ENCODE peak calls at places on chromosomes 11 and 22, in six cellular contexts. M, V, K, Z, C and X are unnamed samples.

GRCh38 chr11:131618203-131618602 is 247.8 kb downstream of the NTM start:
- DNase-seq in M (no peak), V (no peak), K (no peak), Z (no peak), C (no peak), X (no peak)

GRCh38 chr11:10660323-10660722 is 33.2 kb downstream of the IRAG1 start:
- DNase-seq in M (no peak), V (no peak), K (no peak), Z (no peak), C (no peak), X (no peak)

GRCh38 chr22:44368611-44369010 is 55.9 kb upstream of the SHISAL1 start:
- DNase-seq in M (no peak), V (peak; percentile 26), K (no peak), Z (no peak), C (no peak), X (no peak)

GRCh38 chr11:74018331-74019005 is 9.6 kb upstream of the UCP3 start:
- DNase-seq in M (peak; percentile 89), V (peak; percentile 85), K (peak; percentile 97), Z (peak; percentile 93), C (no peak), X (no peak)

GRCh38 chr11:60310407-60310998 is 16.6 kb upstream of the MS4A6E start:
- DNase-seq in M (no peak), V (no peak), K (no peak), Z (peak; percentile 27), C (no peak), X (no peak)

GRCh38 chr11:81913793-81914192 is 819.9 kb downstream of the FAM181B start:
- DNase-seq in M (no peak), V (no peak), K (no peak), Z (no peak), C (no peak), X (no peak)

GRCh38 chr22:41830174-41830573 is 2.7 kb upstream of the SREBF2 start:
- DNase-seq in M (no peak), V (no peak), K (no peak), Z (no peak), C (peak; percentile 52), X (no peak)

GRCh38 chr11:119666463-119667131 is 62.4 kb downstream of the NECTIN1 start:
- DNase-seq in M (peak; percentile 63), V (peak; percentile 85), K (peak; percentile 84), Z (peak; percentile 79), C (peak; percentile 88), X (peak; percentile 17)

GRCh38 chr11:75576445-75577049 is 14.5 kb downstream of the SERPINH1 start:
- DNase-seq in M (no peak), V (peak; percentile 72), K (peak; percentile 48), Z (peak; percentile 61), C (peak; percentile 77), X (no peak)

GRCh38 chr11:86390499-86390898 is 15.8 kb downstream of the CCDC81 start:
- DNase-seq in M (no peak), V (no peak), K (no peak), Z (no peak), C (no peak), X (no peak)

GRCh38 chr11:108432783-108433182 is 34.5 kb downstream of the C11orf65 start:
- DNase-seq in M (no peak), V (no peak), K (no peak), Z (no peak), C (no peak), X (no peak)

GRCh38 chr11:105937331-105937730 is 84.7 kb downstream of the MSANTD4 start:
- DNase-seq in M (no peak), V (no peak), K (no peak), Z (no peak), C (no peak), X (no peak)

GRCh38 chr11:17735823-17736772 is 1.5 kb downstream of the KCNC1 start:
- DNase-seq in M (no peak), V (peak; percentile 25), K (no peak), Z (no peak), C (peak; percentile 52), X (no peak)

GRCh38 chr11:72395993-72396392 is 38.3 kb downstream of the CLPB start:
- DNase-seq in M (no peak), V (no peak), K (no peak), Z (no peak), C (no peak), X (no peak)

GRCh38 chr11:36501236-36501635 is 8.8 kb downstream of the TRAF6 start:
- DNase-seq in M (no peak), V (no peak), K (no peak), Z (no peak), C (no peak), X (no peak)

GRCh38 chr11:11998091-11998781 is 10.2 kb downstream of the DKK3 start:
- DNase-seq in M (no peak), V (no peak), K (no peak), Z (no peak), C (no peak), X (no peak)

GRCh38 chr11:35419713-35420333 is 465 bp upstream of the SLC1A2 start:
- DNase-seq in M (no peak), V (no peak), K (no peak), Z (no peak), C (no peak), X (no peak)

GRCh38 chr11:125123947-125124633 is 12.7 kb upstream of the TMEM218 start:
- DNase-seq in M (peak; percentile 73), V (peak; percentile 62), K (peak; percentile 74), Z (peak; percentile 50), C (peak; percentile 79), X (peak; percentile 55)

DNA sequence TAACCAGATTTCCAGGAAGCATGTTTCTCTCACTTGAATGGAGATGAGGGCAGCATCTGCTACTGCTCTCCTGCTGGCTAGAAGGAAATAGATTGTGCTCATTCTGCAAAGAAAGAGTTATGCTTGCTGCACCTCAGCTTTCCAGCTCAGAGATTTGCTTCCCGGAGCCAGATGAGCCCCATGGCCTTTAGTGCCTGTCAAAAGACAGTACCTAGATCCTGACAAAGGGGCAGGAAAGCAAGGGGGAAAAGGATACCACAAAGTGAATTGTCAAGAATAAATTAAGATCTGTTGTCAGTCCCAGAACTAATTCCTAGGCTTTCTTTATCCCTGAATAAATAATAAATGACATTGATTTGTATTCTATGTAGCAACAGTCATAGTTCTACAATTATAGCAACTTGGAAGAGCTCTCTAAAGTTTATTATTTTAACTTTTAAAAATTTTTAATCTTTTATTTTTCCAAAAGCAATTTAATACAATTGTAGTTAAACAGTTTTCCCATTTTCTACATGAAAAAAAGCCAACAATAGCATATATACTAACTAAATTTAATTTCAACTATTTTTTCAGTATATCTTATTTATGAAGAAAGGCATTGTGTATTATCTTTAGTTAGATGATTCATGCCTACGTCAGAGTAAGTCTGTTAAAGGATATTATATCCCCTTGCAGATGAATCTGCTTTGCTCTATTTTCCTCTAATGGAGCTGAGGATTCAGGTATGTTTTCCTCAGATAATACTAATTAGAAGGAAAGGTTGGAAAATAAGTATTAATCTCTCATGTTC is 306.1 kb upstream of the DDI1 start:
- DNase-seq in M (no peak), V (no peak), K (no peak), Z (no peak), C (no peak), X (no peak)
- H3K27ac ChIP-seq in M (no peak overlapping the region), V (no peak overlapping the region), K (no peak overlapping the region), Z (no peak overlapping the region), C (no peak overlapping the region), X (no peak overlapping the region)

DNA sequence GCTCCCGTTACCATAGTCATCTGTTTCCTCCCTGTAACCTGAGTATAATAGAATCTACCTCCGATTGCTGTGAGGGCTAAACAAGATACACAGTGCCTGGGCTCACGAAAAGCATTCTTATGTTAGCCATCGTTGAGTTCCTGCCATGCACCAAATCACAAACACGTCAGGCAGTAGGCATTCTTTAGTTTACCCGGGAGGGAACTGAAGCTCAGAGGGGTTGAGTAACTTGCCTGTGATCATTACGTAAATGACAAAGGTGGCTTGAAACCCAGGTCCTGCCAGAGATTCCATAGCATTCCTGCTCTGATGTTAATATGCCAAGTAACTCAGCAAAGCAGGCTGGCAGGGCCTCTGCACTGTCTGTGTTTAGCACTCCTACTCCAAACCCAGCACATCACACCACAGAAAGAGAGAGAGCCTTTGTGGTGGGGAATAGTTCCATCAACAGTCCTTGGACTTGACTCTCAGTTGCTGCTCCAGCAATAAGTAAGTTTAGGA is 1.4 kb downstream of the SCN2B start:
- DNase-seq in M (peak; percentile 83), V (no peak), K (no peak), Z (no peak), C (no peak), X (no peak)
- H3K27me3 ChIP-seq in M (peaks cover 1% of the 10 kb centered on the region), V (no peaks in the 10 kb centered on the region), K (no peaks in the 10 kb centered on the region), Z (peaks cover 35% of the 10 kb centered on the region), C (peaks cover 30% of the 10 kb centered on the region), X (peaks cover 2% of the 10 kb centered on the region)

GRCh38 chr22:42948205-42948804 is 66.6 kb downstream of the PACSIN2 start:
- DNase-seq in M (no peak), V (no peak), K (no peak), Z (no peak), C (no peak), X (no peak)
- H3K4me1 ChIP-seq in M (peaks cover 73% of the 10 kb centered on the region), V (peaks cover 22% of the 10 kb centered on the region), K (peaks cover 93% of the 10 kb centered on the region), Z (peaks cover 56% of the 10 kb centered on the region), C (peaks cover 16% of the 10 kb centered on the region), X (peaks cover 20% of the 10 kb centered on the region)

GRCh38 chr11:113705871-113706654 is at the start of gene TMPRSS5:
- DNase-seq in M (peak; percentile 62), V (no peak), K (no peak), Z (no peak), C (no peak), X (no peak)
- H3K27ac ChIP-seq in M (no peak within 1 kb of the TSS), V (no peak within 1 kb of the TSS), K (no peak within 1 kb of the TSS), Z (no peak within 1 kb of the TSS), C (no peak within 1 kb of the TSS), X (no peak within 1 kb of the TSS)

GRCh38 chr22:24809331-24809730 is 3.3 kb downstream of the SGSM1 start:
- DNase-seq in M (no peak), V (peak; percentile 45), K (peak; percentile 61), Z (no peak), C (no peak), X (no peak)

GRCh38 chr22:24803064-24803542 is 2.9 kb upstream of the SGSM1 start:
- DNase-seq in M (peak; percentile 46), V (peak; percentile 58), K (peak; percentile 65), Z (peak; percentile 71), C (peak; percentile 91), X (peak; percentile 27)

GRCh38 chr22:24806663-24807001 is 621 bp downstream of the SGSM1 start:
- DNase-seq in M (no peak), V (no peak), K (no peak), Z (no peak), C (no peak), X (no peak)

GRCh38 chr22:24807284-24807950 is 1.4 kb downstream of the SGSM1 start:
- DNase-seq in M (no peak), V (peak; percentile 68), K (no peak), Z (peak; percentile 17), C (no peak), X (no peak)

GRCh38 chr22:24805790-24806662 is at the start of gene SGSM1:
- DNase-seq in M (peak; percentile 25), V (peak; percentile 82), K (peak; percentile 89), Z (peak; percentile 86), C (peak; percentile 89), X (peak; percentile 75)
- H3K27me3 ChIP-seq in M (no peaks in the 10 kb centered on the region), V (no peaks in the 10 kb centered on the region), K (no peaks in the 10 kb centered on the region), Z (no peaks in the 10 kb centered on the region), C (no peaks in the 10 kb centered on the region), X (no peaks in the 10 kb centered on the region)

GRCh38 chr11:26268980-26269660 is 62.8 kb upstream of the ANO3 start:
- DNase-seq in M (no peak), V (no peak), K (no peak), Z (no peak), C (no peak), X (no peak)
- H3K4me1 ChIP-seq in M (no peaks in the 10 kb centered on the region), V (no peaks in the 10 kb centered on the region), K (no peaks in the 10 kb centered on the region), Z (no peaks in the 10 kb centered on the region), C (no peaks in the 10 kb centered on the region), X (no peaks in the 10 kb centered on the region)